ENCODE peak calls at places on chromosomes 13 and 19, in six cellular contexts. K, M, D, N, I and R are unnamed samples.

GRCh38 chr13:50993371-50993770 is 83.8 kb downstream of the RNASEH2B start:
- DNase-seq in K (no peak), D (no peak), N (no peak), I (no peak), M (no peak), R (no peak)

GRCh38 chr19:2042485-2043268 is 8.4 kb downstream of the MKNK2 start:
- DNase-seq in M (no peak), I (peak), K (no peak), D (no peak), N (peak), R (no peak)

GRCh38 chr19:41297628-41298326 is 12.2 kb upstream of the CCDC97 start:
- DNase-seq in M (no peak), K (peak), D (no peak), N (peak), I (peak), R (no peak)

GRCh38 chr13:59701261-59701660 is 462.5 kb downstream of the DIAPH3 start:
- DNase-seq in I (no peak), N (no peak), M (no peak), K (no peak), D (no peak), R (no peak)

GRCh38 chr13:107216046-107216715 is 648.2 kb upstream of the ARGLU1 start:
- DNase-seq in D (no peak), M (no peak), I (no peak), N (no peak), K (no peak), R (no peak)

GRCh38 chr19:18428837-18429674 is 8.9 kb downstream of the ISYNA1 start:
- DNase-seq in N (no peak), I (peak), M (peak), D (peak), K (peak), R (peak)

GRCh38 chr13:113411216-113412023 is 41.9 kb downstream of the ADPRHL1 start:
- DNase-seq in M (no peak), K (no peak), N (peak), I (no peak), D (peak), R (peak)

GRCh38 chr13:75151081-75151643 is 330.8 kb downstream of the TBC1D4 start:
- DNase-seq in K (no peak), I (no peak), D (peak), M (no peak), N (no peak), R (peak)